ENCODE peak calls at places on chromosome 14, in four cellular contexts. W is T-helper 2 cell; H is stimulated activated CD8-positive, alpha-beta memory T cell treated with anti-CD3 and anti-CD28 coated beads, Interleukin-4, amount 100 ng/mL, for 4 hours; B is HS-27A. T is an unnamed sample.

GRCh38 chr14:43674273-43674672 is 832.8 kb downstream of the FSCB start:
- DNase-seq in W (no peak), H (no peak), B (no peak), T (no peak)

GRCh38 chr14:41925409-41925808 is 318.7 kb downstream of the LRFN5 start:
- DNase-seq in W (no peak), H (no peak), B (no peak), T (peak; percentile 32)

GRCh38 chr14:89351364-89351957 is 65.6 kb downstream of the FOXN3 start:
- DNase-seq in W (no peak), H (no peak), B (no peak), T (peak; percentile 65)

GRCh38 chr14:64447890-64448667 is 17.2 kb upstream of the AKAP5 start:
- DNase-seq in W (no peak), H (peak; percentile 30), B (no peak), T (peak; percentile 29)

GRCh38 chr14:105207460-105207901 is 26.4 kb upstream of the NUDT14 start:
- DNase-seq in W (no peak), H (no peak), B (no peak), T (no peak)

GRCh38 chr14:68208726-68209125 is 389.1 kb downstream of the RAD51B start:
- DNase-seq in W (no peak), H (no peak), B (no peak), T (no peak)

GRCh38 chr14:67539116-67539515 is 6.0 kb downstream of the PLEKHH1 start:
- DNase-seq in W (no peak), H (no peak), B (no peak), T (no peak)

GRCh38 chr14:57009585-57010515 is 199.6 kb upstream of the OTX2 start:
- DNase-seq in W (no peak), H (no peak), B (no peak), T (no peak)

GRCh38 chr14:91835920-91836843 is 31.2 kb downstream of the TC2N start:
- DNase-seq in W (peak; percentile 82), H (peak; percentile 64), B (no peak), T (no peak)

GRCh38 chr14:93923586-93923985 is 3.6 kb upstream of the FAM181A start:
- DNase-seq in W (no peak), H (no peak), B (no peak), T (no peak)

GRCh38 chr14:37864861-37865718 is 269.7 kb downstream of the TTC6 start:
- DNase-seq in W (no peak), H (no peak), B (peak; percentile 19), T (peak; percentile 68)

GRCh38 chr14:95346266-95346665 is 26.6 kb upstream of the CLMN start:
- DNase-seq in W (no peak), H (no peak), B (no peak), T (no peak)

GRCh38 chr14:24888532-24888931 is 161.4 kb downstream of the STXBP6 start:
- DNase-seq in W (no peak), H (no peak), B (no peak), T (no peak)

GRCh38 chr14:68972507-68973272 is 6.4 kb downstream of the ACTN1 start:
- DNase-seq in W (no peak), H (no peak), B (no peak), T (peak; percentile 5)

GRCh38 chr14:31025335-31026075 is at the start of gene AP4S1:
- DNase-seq in W (peak; percentile 32), H (peak; percentile 5), B (no peak), T (peak; percentile 27)

GRCh38 chr14:73606271-73606670 is 6.0 kb upstream of the ACOT6 start:
- DNase-seq in W (no peak), H (no peak), B (no peak), T (no peak)

GRCh38 chr14:105448706-105449111 is 25.9 kb upstream of the CRIP2 start:
- DNase-seq in W (peak; percentile 56), H (peak; percentile 21), B (no peak), T (peak; percentile 59)

GRCh38 chr14:48725001-48725734 is 861.0 kb downstream of the RPS29 start:
- DNase-seq in W (no peak), H (no peak), B (no peak), T (peak; percentile 61)

GRCh38 chr14:80136358-80136757 is 74.9 kb downstream of the DIO2 start:
- DNase-seq in W (no peak), H (no peak), B (no peak), T (peak; percentile 3)

T was measured in astrocyte of the spinal cord.